ENCODE peak calls at places on chromosome 6, in nine cellular contexts. G is brain microvascular endothelial cell, E is mucosa of gallbladder, H is right cardiac atrium, N is non-pigmented ciliary epithelial cell, M is Kasumi-1, U is amygdala, J is adrenal gland, D is GM12878. L is an unnamed sample.

GRCh38 chr6:35088281-35089215 is 52.6 kb downstream of the TCP11 start:
- DNase-seq in G (no peak), E (no peak), H (no peak), N (no peak), M (no peak), U (no peak), J (no peak), D (no peak), L (no peak)

GRCh38 chr6:701696-702479 is 8.9 kb upstream of the EXOC2 start:
- DNase-seq in G (no peak), E (no peak), H (no peak), N (no peak), M (no peak), U (no peak), J (no peak), D (no peak), L (no peak)

GRCh38 chr6:7050911-7051779 is 56.6 kb upstream of the RREB1 start:
- DNase-seq in G (peak; percentile 82), E (peak; percentile 47), H (peak; percentile 65), N (peak; percentile 55), M (peak; percentile 35), U (no peak), J (peak; percentile 62), D (no peak), L (peak; percentile 77)

GRCh38 chr6:1081566-1081965 is 230.3 kb upstream of the FOXQ1 start:
- DNase-seq in G (no peak), E (no peak), H (no peak), N (no peak), M (no peak), U (no peak), J (no peak), D (no peak), L (no peak)

GRCh38 chr6:1496836-1497592 is 107.6 kb downstream of the FOXF2 start:
- DNase-seq in G (no peak), E (no peak), H (no peak), N (no peak), M (no peak), U (no peak), J (no peak), D (no peak), L (no peak)

GRCh38 chr6:69994251-69994650 is 127.9 kb downstream of the COL19A1 start:
- DNase-seq in G (peak; percentile 22), E (no peak), H (no peak), N (no peak), M (no peak), U (no peak), J (no peak), D (no peak), L (no peak)

GRCh38 chr6:168163096-168163731 is 84.2 kb upstream of the FRMD1 start:
- DNase-seq in G (peak; percentile 52), E (peak; percentile 49), H (no peak), N (no peak), M (no peak), U (peak; percentile 37), J (no peak), D (no peak), L (no peak)

GRCh38 chr6:11320914-11321549 is 88.6 kb upstream of the NEDD9 start:
- DNase-seq in G (no peak), E (no peak), H (no peak), N (no peak), M (no peak), U (no peak), J (no peak), D (no peak), L (no peak)

GRCh38 chr6:133705071-133705470 is 183.8 kb upstream of the TCF21 start:
- DNase-seq in G (peak; percentile 37), E (no peak), H (no peak), N (peak; percentile 36), M (no peak), U (no peak), J (no peak), D (no peak), L (no peak)

GRCh38 chr6:26246057-26246456 is 118.9 kb upstream of the BTN3A2 start:
- DNase-seq in G (no peak), E (no peak), H (no peak), N (no peak), M (no peak), U (no peak), J (no peak), D (no peak), L (no peak)

GRCh38 chr6:13407709-13408695 is 79.4 kb downstream of the GFOD1 start:
- DNase-seq in G (peak; percentile 37), E (peak; percentile 85), H (peak; percentile 65), N (peak; percentile 78), M (peak; percentile 76), U (no peak), J (peak; percentile 51), D (no peak), L (peak; percentile 90)

GRCh38 chr6:125054331-125054730 is 92.1 kb downstream of the RNF217 start:
- DNase-seq in G (no peak), E (no peak), H (no peak), N (no peak), M (no peak), U (no peak), J (no peak), D (no peak), L (no peak)

GRCh38 chr6:8085053-8085511 is 17.3 kb downstream of the EEF1E1 start:
- DNase-seq in G (peak; percentile 96), E (peak; percentile 53), H (peak; percentile 33), N (peak; percentile 82), M (no peak), U (no peak), J (peak; percentile 92), D (no peak), L (peak; percentile 71)